ENCODE peak calls at places on chromosomes 4 and X, in seven cellular contexts. One of them, this sample, is unnamed.

GRCh38 chr4:849478-850175 is 23.7 kb upstream of the CPLX1 start:
- DNase-seq in SK-N-SH: peak
- DNase-seq in GM12878: no peak
- DNase-seq in HCT116: no peak
- DNase-seq in H1: no peak
- DNase-seq in K562: no peak
- DNase-seq in HepG2: no peak
- DNase-seq in this sample: no peak

GRCh38 chr4:13461511-13461910 is 22.6 kb downstream of the RAB28 start:
- DNase-seq in K562: no peak
- DNase-seq in GM12878: no peak
- DNase-seq in SK-N-SH: no peak
- DNase-seq in HepG2: no peak
- DNase-seq in H1: no peak
- DNase-seq in HCT116: no peak
- DNase-seq in this sample: peak

GRCh38 chrX:136295380-136295779 is 5.4 kb upstream of the ADGRG4 start:
- DNase-seq in GM12878: no peak
- DNase-seq in H1: no peak
- DNase-seq in HCT116: no peak
- DNase-seq in K562: no peak
- DNase-seq in SK-N-SH: no peak
- DNase-seq in HepG2: no peak
- DNase-seq in this sample: no peak

GRCh38 chr4:95304898-95305297 is 243.9 kb downstream of the UNC5C start:
- DNase-seq in HCT116: no peak
- DNase-seq in H1: no peak
- DNase-seq in HepG2: no peak
- DNase-seq in SK-N-SH: no peak
- DNase-seq in K562: no peak
- DNase-seq in GM12878: no peak
- DNase-seq in this sample: peak

GRCh38 chrX:97050413-97050812 is 166.7 kb downstream of the RPA4 start:
- DNase-seq in GM12878: no peak
- DNase-seq in SK-N-SH: no peak
- DNase-seq in HCT116: no peak
- DNase-seq in H1: no peak
- DNase-seq in K562: no peak
- DNase-seq in HepG2: no peak
- DNase-seq in this sample: no peak

GRCh38 chr4:151862766-151863165 is 102.0 kb upstream of the GATB start:
- DNase-seq in K562: no peak
- DNase-seq in SK-N-SH: no peak
- DNase-seq in GM12878: no peak
- DNase-seq in HepG2: no peak
- DNase-seq in H1: no peak
- DNase-seq in HCT116: no peak
- DNase-seq in this sample: no peak

GRCh38 chr4:173169178-173169427 is 492 bp downstream of the GALNT7 start:
- DNase-seq in K562: peak
- DNase-seq in H1: peak
- DNase-seq in HepG2: no peak
- DNase-seq in HCT116: no peak
- DNase-seq in SK-N-SH: no peak
- DNase-seq in GM12878: no peak
- DNase-seq in this sample: no peak

GRCh38 chrX:56932653-56933339 is 62.5 kb downstream of the SPIN3 start:
- DNase-seq in SK-N-SH: no peak
- DNase-seq in H1: no peak
- DNase-seq in K562: no peak
- DNase-seq in HCT116: no peak
- DNase-seq in GM12878: no peak
- DNase-seq in HepG2: peak
- DNase-seq in this sample: no peak

GRCh38 chrX:149827254-149827653 is 45.5 kb downstream of the MAGEA9 start:
- DNase-seq in H1: no peak
- DNase-seq in HepG2: no peak
- DNase-seq in SK-N-SH: no peak
- DNase-seq in GM12878: no peak
- DNase-seq in K562: no peak
- DNase-seq in HCT116: no peak
- DNase-seq in this sample: no peak

GRCh38 chrX:149829751-149830191 is 48.0 kb downstream of the MAGEA9 start:
- DNase-seq in HepG2: no peak
- DNase-seq in HCT116: no peak
- DNase-seq in GM12878: peak
- DNase-seq in K562: no peak
- DNase-seq in H1: no peak
- DNase-seq in SK-N-SH: no peak
- DNase-seq in this sample: no peak

GRCh38 chrX:149825424-149825823 is 43.7 kb downstream of the MAGEA9 start:
- DNase-seq in HCT116: peak
- DNase-seq in HepG2: peak
- DNase-seq in H1: peak
- DNase-seq in K562: no peak
- DNase-seq in GM12878: no peak
- DNase-seq in SK-N-SH: peak
- DNase-seq in this sample: no peak

GRCh38 chrX:149831473-149831872 is 49.5 kb upstream of the MAGEA8 start:
- DNase-seq in SK-N-SH: no peak
- DNase-seq in HCT116: no peak
- DNase-seq in K562: no peak
- DNase-seq in H1: no peak
- DNase-seq in GM12878: no peak
- DNase-seq in HepG2: no peak
- DNase-seq in this sample: no peak

GRCh38 chrX:149830192-149830873 is 48.6 kb downstream of the MAGEA9 start:
- DNase-seq in K562: no peak
- DNase-seq in SK-N-SH: no peak
- DNase-seq in GM12878: peak
- DNase-seq in H1: peak
- DNase-seq in HepG2: no peak
- DNase-seq in HCT116: no peak
- DNase-seq in this sample: no peak
- TF ChIP-seq JUND in K562: no peak
- TF ChIP-seq JUND in SK-N-SH: no peak
- TF ChIP-seq JUND in GM12878: no peak
- TF ChIP-seq JUND in H1: peak
- TF ChIP-seq JUND in HepG2: no peak
- TF ChIP-seq JUND in HCT116: no peak
- TF ChIP-seq JUND in this sample: no peak

GRCh38 chr4:167234388-167234881 is at the start of gene SPOCK3:
- DNase-seq in SK-N-SH: peak
- DNase-seq in HCT116: peak
- DNase-seq in K562: no peak
- DNase-seq in H1: no peak
- DNase-seq in GM12878: no peak
- DNase-seq in HepG2: no peak
- DNase-seq in this sample: peak
- TF ChIP-seq JUND in SK-N-SH: no peak
- TF ChIP-seq JUND in HCT116: no peak
- TF ChIP-seq JUND in K562: no peak
- TF ChIP-seq JUND in H1: no peak
- TF ChIP-seq JUND in GM12878: no peak
- TF ChIP-seq JUND in HepG2: no peak
- TF ChIP-seq JUND in this sample: no peak

DNA sequence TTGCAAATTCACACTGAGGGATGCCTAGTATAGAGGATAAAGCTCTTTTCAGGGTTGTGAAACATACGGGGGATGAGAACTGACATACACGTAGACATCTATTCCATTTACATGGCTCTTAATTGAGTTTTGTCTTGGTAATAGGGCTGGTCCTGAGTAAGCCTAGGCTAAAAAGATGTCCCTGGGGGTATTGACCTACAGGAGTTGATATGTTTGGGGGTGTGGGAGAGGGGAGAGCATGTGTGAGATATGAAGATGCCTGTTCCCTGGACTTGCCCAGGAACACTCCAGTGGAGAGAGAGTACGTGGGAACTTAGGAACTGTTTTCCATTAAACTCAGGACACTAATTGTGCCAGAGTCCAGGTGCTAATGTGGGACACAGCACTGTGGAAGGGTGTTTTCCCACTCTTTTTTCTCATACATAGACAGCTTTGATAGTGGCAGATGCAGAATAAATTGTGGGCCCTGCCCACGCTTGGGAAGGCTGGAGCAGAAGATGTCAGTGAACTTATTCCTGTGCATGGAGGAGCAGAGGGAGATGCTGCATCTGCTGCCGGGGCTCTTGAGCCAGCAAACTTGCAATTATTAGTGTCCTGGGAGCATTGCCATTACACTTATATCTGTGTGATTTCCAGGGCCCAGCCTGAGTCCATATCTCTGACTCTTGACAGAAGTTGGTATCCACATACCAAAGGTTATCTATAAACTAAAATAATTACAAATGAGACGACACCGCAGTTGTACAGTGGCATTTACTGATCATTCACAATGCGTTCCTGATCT is 20.7 kb downstream of the SYNPO2 start:
- DNase-seq in H1: no peak
- DNase-seq in K562: no peak
- DNase-seq in HepG2: no peak
- DNase-seq in HCT116: no peak
- DNase-seq in SK-N-SH: no peak
- DNase-seq in GM12878: no peak
- DNase-seq in this sample: no peak
- TF ChIP-seq JUND in H1: no peak
- TF ChIP-seq JUND in K562: no peak
- TF ChIP-seq JUND in HepG2: no peak
- TF ChIP-seq JUND in HCT116: no peak
- TF ChIP-seq JUND in SK-N-SH: no peak
- TF ChIP-seq JUND in GM12878: no peak
- TF ChIP-seq JUND in this sample: no peak

GRCh38 chr4:125387770-125388169 is 73.0 kb downstream of the FAT4 start:
- DNase-seq in HCT116: no peak
- DNase-seq in HepG2: no peak
- DNase-seq in K562: no peak
- DNase-seq in SK-N-SH: no peak
- DNase-seq in GM12878: no peak
- DNase-seq in H1: no peak
- DNase-seq in this sample: no peak
- TF ChIP-seq JUND in HCT116: no peak
- TF ChIP-seq JUND in HepG2: no peak
- TF ChIP-seq JUND in K562: no peak
- TF ChIP-seq JUND in SK-N-SH: no peak
- TF ChIP-seq JUND in GM12878: no peak
- TF ChIP-seq JUND in H1: no peak
- TF ChIP-seq JUND in this sample: no peak

DNA sequence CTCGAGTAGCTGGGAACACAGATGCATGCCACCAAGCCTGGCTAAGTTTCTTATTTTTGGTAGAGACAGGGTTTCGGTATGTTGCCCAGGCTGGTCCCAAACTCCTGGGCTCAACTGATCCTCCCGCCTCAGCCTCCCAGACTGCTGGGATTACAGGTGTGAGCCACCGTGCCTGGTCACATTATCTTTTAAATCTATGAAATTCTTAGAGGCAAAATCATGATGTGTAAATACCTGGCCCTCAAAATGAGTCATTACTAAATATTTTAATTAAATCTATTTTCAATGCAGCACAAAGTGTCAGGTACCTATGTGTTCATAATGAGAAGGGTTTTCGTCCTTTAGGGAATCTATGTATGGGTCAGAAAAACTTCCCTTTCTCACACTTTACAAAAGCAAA is 222.5 kb upstream of the GPC4 start:
- DNase-seq in H1: no peak
- DNase-seq in HepG2: no peak
- DNase-seq in GM12878: no peak
- DNase-seq in SK-N-SH: no peak
- DNase-seq in K562: no peak
- DNase-seq in HCT116: no peak
- DNase-seq in this sample: no peak
- TF ChIP-seq JUND in H1: no peak
- TF ChIP-seq JUND in HepG2: no peak
- TF ChIP-seq JUND in GM12878: no peak
- TF ChIP-seq JUND in SK-N-SH: no peak
- TF ChIP-seq JUND in K562: no peak
- TF ChIP-seq JUND in HCT116: no peak
- TF ChIP-seq JUND in this sample: no peak

GRCh38 chr4:51867689-51868448 is 24.9 kb downstream of the DCUN1D4 start:
- DNase-seq in HepG2: no peak
- DNase-seq in HCT116: no peak
- DNase-seq in SK-N-SH: no peak
- DNase-seq in H1: no peak
- DNase-seq in GM12878: no peak
- DNase-seq in K562: no peak
- DNase-seq in this sample: no peak
- TF ChIP-seq JUND in HepG2: no peak
- TF ChIP-seq JUND in HCT116: no peak
- TF ChIP-seq JUND in SK-N-SH: no peak
- TF ChIP-seq JUND in H1: no peak
- TF ChIP-seq JUND in GM12878: no peak
- TF ChIP-seq JUND in K562: no peak
- TF ChIP-seq JUND in this sample: no peak

GRCh38 chr4:24158031-24158430 is 268.2 kb upstream of the PPARGC1A start:
- DNase-seq in SK-N-SH: no peak
- DNase-seq in HCT116: no peak
- DNase-seq in GM12878: no peak
- DNase-seq in HepG2: no peak
- DNase-seq in K562: no peak
- DNase-seq in H1: no peak
- DNase-seq in this sample: no peak

GRCh38 chr4:24164054-24164453 is 274.2 kb upstream of the PPARGC1A start:
- DNase-seq in HepG2: no peak
- DNase-seq in GM12878: no peak
- DNase-seq in H1: no peak
- DNase-seq in SK-N-SH: no peak
- DNase-seq in HCT116: no peak
- DNase-seq in K562: no peak
- DNase-seq in this sample: no peak

GRCh38 chr4:24163314-24163713 is 273.5 kb upstream of the PPARGC1A start:
- DNase-seq in H1: no peak
- DNase-seq in HCT116: no peak
- DNase-seq in SK-N-SH: no peak
- DNase-seq in GM12878: no peak
- DNase-seq in HepG2: no peak
- DNase-seq in K562: no peak
- DNase-seq in this sample: no peak

GRCh38 chr4:24164797-24165196 is 274.9 kb upstream of the PPARGC1A start:
- DNase-seq in K562: no peak
- DNase-seq in HepG2: no peak
- DNase-seq in H1: no peak
- DNase-seq in SK-N-SH: no peak
- DNase-seq in HCT116: no peak
- DNase-seq in GM12878: no peak
- DNase-seq in this sample: no peak

GRCh38 chr4:24160358-24160757 is 270.5 kb upstream of the PPARGC1A start:
- DNase-seq in HepG2: no peak
- DNase-seq in K562: no peak
- DNase-seq in GM12878: no peak
- DNase-seq in H1: no peak
- DNase-seq in HCT116: no peak
- DNase-seq in SK-N-SH: no peak
- DNase-seq in this sample: peak
- TF ChIP-seq JUND in HepG2: no peak
- TF ChIP-seq JUND in K562: no peak
- TF ChIP-seq JUND in GM12878: no peak
- TF ChIP-seq JUND in H1: no peak
- TF ChIP-seq JUND in HCT116: no peak
- TF ChIP-seq JUND in SK-N-SH: no peak
- TF ChIP-seq JUND in this sample: peak

This sample was measured in T47D.